ENCODE peak calls at places on chromosomes 11 and 22, in five cellular contexts. One of them, this sample, is unnamed.

GRCh38 chr11:36594316-36594989 is at the start of gene IFTAP:
- DNase-seq in H1: peak
- DNase-seq in K562: peak
- DNase-seq in HepG2: peak
- DNase-seq in GM12878: no peak
- DNase-seq in this sample: peak

GRCh38 chr22:33124471-33124870 is 66.3 kb upstream of the SYN3 start:
- DNase-seq in H1: no peak
- DNase-seq in K562: no peak
- DNase-seq in HepG2: no peak
- DNase-seq in GM12878: no peak
- DNase-seq in this sample: no peak

GRCh38 chr11:130163346-130164220 is 4.0 kb downstream of the ST14 start:
- DNase-seq in H1: no peak
- DNase-seq in K562: peak
- DNase-seq in HepG2: peak
- DNase-seq in GM12878: no peak
- DNase-seq in this sample: no peak

GRCh38 chr11:124892131-124892530 is 5.5 kb downstream of the ROBO4 start:
- DNase-seq in H1: no peak
- DNase-seq in K562: no peak
- DNase-seq in HepG2: no peak
- DNase-seq in GM12878: no peak
- DNase-seq in this sample: no peak

GRCh38 chr11:128422576-128423370 is 164.6 kb downstream of the ETS1 start:
- DNase-seq in H1: no peak
- DNase-seq in K562: no peak
- DNase-seq in HepG2: no peak
- DNase-seq in GM12878: no peak
- DNase-seq in this sample: no peak

GRCh38 chr11:9973921-9974320 is 310.0 kb downstream of the SWAP70 start:
- DNase-seq in H1: no peak
- DNase-seq in K562: no peak
- DNase-seq in HepG2: no peak
- DNase-seq in GM12878: no peak
- DNase-seq in this sample: no peak

GRCh38 chr11:104106136-104106754 is 57.7 kb downstream of the PDGFD start:
- DNase-seq in H1: no peak
- DNase-seq in K562: no peak
- DNase-seq in HepG2: no peak
- DNase-seq in GM12878: no peak
- DNase-seq in this sample: no peak

GRCh38 chr11:72759468-72759867 is 7.3 kb upstream of the ARAP1 start:
- DNase-seq in H1: no peak
- DNase-seq in K562: no peak
- DNase-seq in HepG2: no peak
- DNase-seq in GM12878: no peak
- DNase-seq in this sample: no peak

GRCh38 chr22:25208743-25209505 is 9.3 kb downstream of the CRYBB3 start:
- DNase-seq in H1: no peak
- DNase-seq in K562: no peak
- DNase-seq in HepG2: no peak
- DNase-seq in GM12878: no peak
- DNase-seq in this sample: no peak

GRCh38 chr11:77107950-77108349 is 5.3 kb downstream of the OMP start:
- DNase-seq in H1: no peak
- DNase-seq in K562: no peak
- DNase-seq in HepG2: peak
- DNase-seq in GM12878: no peak
- DNase-seq in this sample: peak

GRCh38 chr11:44188643-44189042 is 93.2 kb downstream of the EXT2 start:
- DNase-seq in H1: no peak
- DNase-seq in K562: no peak
- DNase-seq in HepG2: no peak
- DNase-seq in GM12878: no peak
- DNase-seq in this sample: no peak

GRCh38 chr11:16945671-16946469 is 68.3 kb downstream of the PLEKHA7 start:
- DNase-seq in H1: no peak
- DNase-seq in K562: peak
- DNase-seq in HepG2: peak
- DNase-seq in GM12878: peak
- DNase-seq in this sample: peak

GRCh38 chr22:21707677-21708076 is 27.9 kb downstream of the YPEL1 start:
- DNase-seq in H1: no peak
- DNase-seq in K562: peak
- DNase-seq in HepG2: no peak
- DNase-seq in GM12878: no peak
- DNase-seq in this sample: no peak

GRCh38 chr22:48670747-48671146 is 1156.9 kb downstream of the BRD1 start:
- DNase-seq in H1: no peak
- DNase-seq in K562: no peak
- DNase-seq in HepG2: no peak
- DNase-seq in GM12878: no peak
- DNase-seq in this sample: no peak

GRCh38 chr11:44104472-44105294 is 9.2 kb downstream of the EXT2 start:
- DNase-seq in H1: no peak
- DNase-seq in K562: peak
- DNase-seq in HepG2: no peak
- DNase-seq in GM12878: no peak
- DNase-seq in this sample: no peak

GRCh38 chr11:36702330-36703054 is 104.5 kb upstream of the RAG2 start:
- DNase-seq in H1: peak
- DNase-seq in K562: peak
- DNase-seq in HepG2: peak
- DNase-seq in GM12878: peak
- DNase-seq in this sample: peak

GRCh38 chr11:106306942-106307341 is 229.5 kb downstream of the AASDHPPT start:
- DNase-seq in H1: no peak
- DNase-seq in K562: no peak
- DNase-seq in HepG2: no peak
- DNase-seq in GM12878: no peak
- DNase-seq in this sample: no peak

GRCh38 chr11:60121259-60121658 is 32.8 kb downstream of the MS4A2 start:
- DNase-seq in H1: no peak
- DNase-seq in K562: peak
- DNase-seq in HepG2: no peak
- DNase-seq in GM12878: no peak
- DNase-seq in this sample: no peak

GRCh38 chr11:100849009-100849913 is 162.2 kb downstream of the ARHGAP42 start:
- DNase-seq in H1: no peak
- DNase-seq in K562: no peak
- DNase-seq in HepG2: no peak
- DNase-seq in GM12878: no peak
- DNase-seq in this sample: no peak

GRCh38 chr11:79503028-79503427 is 62.2 kb upstream of the TENM4 start:
- DNase-seq in H1: no peak
- DNase-seq in K562: no peak
- DNase-seq in HepG2: no peak
- DNase-seq in GM12878: no peak
- DNase-seq in this sample: no peak

GRCh38 chr11:11931461-11932055 is 76.9 kb downstream of the DKK3 start:
- DNase-seq in H1: no peak
- DNase-seq in K562: peak
- DNase-seq in HepG2: peak
- DNase-seq in GM12878: no peak
- DNase-seq in this sample: peak

GRCh38 chr11:122741613-122742012 is 86.1 kb downstream of the UBASH3B start:
- DNase-seq in H1: no peak
- DNase-seq in K562: no peak
- DNase-seq in HepG2: no peak
- DNase-seq in GM12878: no peak
- DNase-seq in this sample: no peak

GRCh38 chr11:35045219-35045819 is 93.7 kb upstream of the CD44 start:
- DNase-seq in H1: no peak
- DNase-seq in K562: no peak
- DNase-seq in HepG2: peak
- DNase-seq in GM12878: no peak
- DNase-seq in this sample: no peak

GRCh38 chr11:122154227-122154626 is 38.2 kb upstream of the BLID start:
- DNase-seq in H1: no peak
- DNase-seq in K562: no peak
- DNase-seq in HepG2: no peak
- DNase-seq in GM12878: no peak
- DNase-seq in this sample: no peak

GRCh38 chr11:2771758-2772466 is 72.1 kb upstream of the KCNQ1OT1 start:
- DNase-seq in H1: no peak
- DNase-seq in K562: no peak
- DNase-seq in HepG2: no peak
- DNase-seq in GM12878: no peak
- DNase-seq in this sample: no peak

GRCh38 chr11:128021304-128022006 is 565.9 kb downstream of the ETS1 start:
- DNase-seq in H1: peak
- DNase-seq in K562: no peak
- DNase-seq in HepG2: no peak
- DNase-seq in GM12878: no peak
- DNase-seq in this sample: no peak

GRCh38 chr11:106152013-106152412 is 74.6 kb downstream of the AASDHPPT start:
- DNase-seq in H1: no peak
- DNase-seq in K562: no peak
- DNase-seq in HepG2: no peak
- DNase-seq in GM12878: no peak
- DNase-seq in this sample: no peak

GRCh38 chr22:49638788-49639187 is 188.9 kb downstream of the BRD1 start:
- DNase-seq in H1: no peak
- DNase-seq in K562: no peak
- DNase-seq in HepG2: peak
- DNase-seq in GM12878: no peak
- DNase-seq in this sample: no peak

GRCh38 chr22:32542332-32543019 is 67.9 kb downstream of the FBXO7 start:
- DNase-seq in H1: no peak
- DNase-seq in K562: peak
- DNase-seq in HepG2: no peak
- DNase-seq in GM12878: no peak
- DNase-seq in this sample: no peak

GRCh38 chr11:15412054-15412453 is 297.3 kb downstream of the INSC start:
- DNase-seq in H1: no peak
- DNase-seq in K562: no peak
- DNase-seq in HepG2: no peak
- DNase-seq in GM12878: peak
- DNase-seq in this sample: no peak

GRCh38 chr11:18834754-18835466 is 43.3 kb upstream of the PTPN5 start:
- DNase-seq in H1: no peak
- DNase-seq in K562: no peak
- DNase-seq in HepG2: no peak
- DNase-seq in GM12878: no peak
- DNase-seq in this sample: no peak

GRCh38 chr11:135008001-135008405 is 596.0 kb upstream of the B3GAT1 start:
- DNase-seq in H1: no peak
- DNase-seq in K562: no peak
- DNase-seq in HepG2: no peak
- DNase-seq in GM12878: no peak
- DNase-seq in this sample: no peak

GRCh38 chr11:63890368-63890767 is 26.6 kb downstream of the RCOR2 start:
- DNase-seq in H1: no peak
- DNase-seq in K562: no peak
- DNase-seq in HepG2: no peak
- DNase-seq in GM12878: no peak
- DNase-seq in this sample: no peak
- TF ChIP-seq ATF3 in H1: no peak
- TF ChIP-seq ATF3 in K562: no peak
- TF ChIP-seq ATF3 in HepG2: no peak
- TF ChIP-seq ATF3 in GM12878: no peak
- TF ChIP-seq ATF3 in this sample: no peak

GRCh38 chr11:47786373-47786772 is 19.2 kb upstream of the FNBP4 start:
- DNase-seq in H1: no peak
- DNase-seq in K562: peak
- DNase-seq in HepG2: no peak
- DNase-seq in GM12878: no peak
- DNase-seq in this sample: no peak
- TF ChIP-seq SP1 in H1: no peak
- TF ChIP-seq SP1 in K562: no peak
- TF ChIP-seq SP1 in HepG2: no peak
- TF ChIP-seq SP1 in GM12878: no peak
- TF ChIP-seq SP1 in this sample: no peak

GRCh38 chr22:42321908-42322561 is 51.6 kb upstream of the TCF20 start:
- DNase-seq in H1: no peak
- DNase-seq in K562: no peak
- DNase-seq in HepG2: no peak
- DNase-seq in GM12878: no peak
- DNase-seq in this sample: no peak

GRCh38 chr22:42322562-42322926 is 52.1 kb upstream of the TCF20 start:
- DNase-seq in H1: no peak
- DNase-seq in K562: no peak
- DNase-seq in HepG2: no peak
- DNase-seq in GM12878: no peak
- DNase-seq in this sample: no peak

GRCh38 chr22:42317691-42318547 is 47.5 kb upstream of the TCF20 start:
- DNase-seq in H1: no peak
- DNase-seq in K562: no peak
- DNase-seq in HepG2: no peak
- DNase-seq in GM12878: no peak
- DNase-seq in this sample: no peak

GRCh38 chr22:42318967-42319366 is 48.5 kb upstream of the TCF20 start:
- DNase-seq in H1: no peak
- DNase-seq in K562: no peak
- DNase-seq in HepG2: no peak
- DNase-seq in GM12878: no peak
- DNase-seq in this sample: no peak

DNA sequence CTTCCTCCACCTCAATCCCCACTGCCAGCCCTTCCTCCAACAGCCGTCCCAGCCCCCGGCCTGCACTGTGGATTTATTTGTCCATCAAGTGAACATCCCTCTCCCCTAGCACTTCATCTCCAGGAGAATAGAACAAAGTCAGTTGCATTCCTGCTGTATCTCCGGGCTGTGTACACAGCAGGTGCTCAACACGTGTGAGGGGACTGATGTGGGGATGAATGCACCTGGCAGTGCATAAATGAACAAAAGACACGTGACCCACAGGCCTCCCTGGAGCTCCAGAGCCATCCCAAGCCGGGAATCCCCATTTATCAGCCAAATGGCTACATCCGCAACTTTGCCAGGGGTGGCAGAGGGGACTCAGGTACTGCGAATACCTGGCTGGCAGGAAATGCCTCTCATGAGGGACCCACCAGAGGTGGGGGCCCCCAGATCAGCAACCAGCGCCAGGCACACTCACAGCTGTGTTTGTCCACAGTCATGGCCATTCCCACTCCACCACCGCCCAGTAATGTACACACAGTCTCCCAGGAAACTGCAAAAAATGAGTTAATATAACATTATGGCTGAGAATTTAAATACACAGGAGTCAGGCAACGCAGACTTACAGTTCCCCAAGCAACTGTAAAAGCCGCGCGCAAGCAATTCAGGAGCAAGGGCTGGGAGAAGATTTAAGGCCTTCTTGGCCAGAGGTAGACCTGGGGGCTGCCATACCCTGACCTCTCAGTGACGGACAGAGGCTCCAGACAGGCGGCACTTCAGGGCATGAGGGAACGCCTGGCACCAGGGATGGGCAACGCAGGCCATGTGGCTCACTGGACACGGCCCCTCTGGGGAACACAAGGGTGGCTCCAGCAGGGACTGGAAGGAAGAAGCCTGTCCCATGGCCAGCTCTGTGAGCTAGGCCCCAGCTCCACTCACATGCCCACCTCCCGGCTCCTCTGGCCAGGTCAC is 50.3 kb upstream of the TCF20 start:
- DNase-seq in H1: no peak
- DNase-seq in K562: no peak
- DNase-seq in HepG2: no peak
- DNase-seq in GM12878: no peak
- DNase-seq in this sample: no peak
- TF ChIP-seq SRF in H1: no peak
- TF ChIP-seq SRF in K562: no peak
- TF ChIP-seq SRF in HepG2: no peak
- TF ChIP-seq SRF in GM12878: no peak
- TF ChIP-seq SRF in this sample: no peak

GRCh38 chr11:56706486-56706885 is 7.6 kb downstream of the OR9G1 start:
- DNase-seq in H1: no peak
- DNase-seq in K562: no peak
- DNase-seq in HepG2: no peak
- DNase-seq in GM12878: no peak
- DNase-seq in this sample: no peak
- TF ChIP-seq ATF3 in H1: no peak
- TF ChIP-seq ATF3 in K562: no peak
- TF ChIP-seq ATF3 in HepG2: no peak
- TF ChIP-seq ATF3 in GM12878: no peak
- TF ChIP-seq ATF3 in this sample: no peak